ENCODE peak calls at places on chromosomes 5 and 9, in four cellular contexts. K is HTR-8/SVneo, B is kidney tubule cell, N is HT1080. F is an unnamed sample.

GRCh38 chr5:137616046-137616445 is 116.9 kb upstream of the SPOCK1 start:
- DNase-seq in K (no peak), B (no peak), N (no peak), F (no peak)

GRCh38 chr5:174935854-174936474 is 211.6 kb downstream of the MSX2 start:
- DNase-seq in K (peak; percentile 68), B (peak; percentile 38), N (peak; percentile 40), F (peak; percentile 35)

GRCh38 chr5:133928690-133929393 is 39.6 kb downstream of the C5orf15 start:
- DNase-seq in K (no peak), B (no peak), N (no peak), F (peak; percentile 34)

GRCh38 chr5:65925601-65926275 is 637 bp upstream of the ERBIN start:
- DNase-seq in K (peak; percentile 71), B (peak; percentile 93), N (peak; percentile 62), F (peak; percentile 92)

GRCh38 chr9:135890190-135890861 is 17.0 kb downstream of the CAMSAP1 start:
- DNase-seq in K (no peak), B (no peak), N (no peak), F (no peak)

GRCh38 chr9:93257808-93258331 is 73.9 kb downstream of the WNK2 start:
- DNase-seq in K (no peak), B (peak; percentile 6), N (no peak), F (no peak)

GRCh38 chr5:12683249-12683648 is 779.0 kb upstream of the CTNND2 start:
- DNase-seq in K (no peak), B (no peak), N (no peak), F (no peak)

GRCh38 chr5:89265511-89266169 is 382.7 kb upstream of the MEF2C start:
- DNase-seq in K (no peak), B (peak; percentile 64), N (peak; percentile 73), F (no peak)

GRCh38 chr5:135545115-135545514 is 9.4 kb upstream of the NEUROG1 start:
- DNase-seq in K (no peak), B (no peak), N (no peak), F (no peak)